ENCODE peak calls at places on chromosomes 6 and 20, in seven cellular contexts. F is heart left ventricle, N is NB4, B is IMR-90, Z is HepG2, A is lower leg skin, E is A549. C is an unnamed sample.
A peak's percentile ranks its signal among the peaks of the same experiment; 100 is the strongest.

GRCh38 chr6:160180706-160181105 is 59.1 kb downstream of the SLC22A1 start:
- DNase-seq in N (no peak), A (no peak), F (no peak), E (no peak), Z (no peak), B (no peak), C (no peak)

GRCh38 chr6:137155830-137156229 is 17.6 kb downstream of the IL22RA2 start:
- DNase-seq in E (no peak), B (no peak), A (no peak), N (peak; percentile 90), Z (no peak), F (no peak), C (no peak)

GRCh38 chr6:13776602-13777001 is 37.8 kb downstream of the MCUR1 start:
- DNase-seq in A (no peak), E (no peak), F (no peak), N (no peak), B (no peak), Z (no peak), C (no peak)

GRCh38 chr6:20377623-20378265 is 23.9 kb upstream of the E2F3 start:
- DNase-seq in N (no peak), Z (no peak), B (peak; percentile 87), A (no peak), E (no peak), F (no peak), C (no peak)

GRCh38 chr6:134519456-134519855 is 201.5 kb upstream of the SGK1 start:
- DNase-seq in B (peak; percentile 51), F (peak; percentile 46), E (no peak), Z (no peak), A (no peak), N (peak; percentile 85), C (no peak)

GRCh38 chr20:59565768-59566461 is 38.4 kb upstream of the PHACTR3 start:
- DNase-seq in A (no peak), Z (no peak), N (no peak), E (no peak), F (no peak), B (no peak), C (no peak)

GRCh38 chr6:139764498-139764986 is 390.1 kb upstream of the CITED2 start:
- DNase-seq in F (peak; percentile 40), A (peak; percentile 33), Z (peak; percentile 66), B (peak; percentile 99), E (peak; percentile 72), N (peak; percentile 88), C (peak; percentile 37)

GRCh38 chr20:13649548-13649947 is 10.8 kb upstream of the TASP1 start:
- DNase-seq in B (no peak), E (no peak), N (no peak), F (peak; percentile 47), A (peak; percentile 50), Z (no peak), C (peak; percentile 29)

GRCh38 chr20:31608256-31608980 is 3.3 kb downstream of the ID1 start:
- DNase-seq in B (peak; percentile 48), A (peak; percentile 65), Z (peak; percentile 100), N (peak; percentile 65), F (peak; percentile 92), E (peak; percentile 98), C (peak; percentile 79)

GRCh38 chr6:167420858-167421766 is 96.2 kb downstream of the TTLL2 start:
- DNase-seq in N (no peak), B (no peak), A (no peak), Z (peak; percentile 84), F (no peak), E (peak; percentile 22), C (no peak)

GRCh38 chr6:43763133-43763797 is 6.7 kb upstream of the VEGFA start:
- DNase-seq in Z (no peak), B (peak; percentile 77), F (no peak), A (no peak), E (no peak), N (no peak), C (no peak)

GRCh38 chr6:127635091-127635490 is 58.1 kb downstream of the C6orf58 start:
- DNase-seq in N (no peak), A (no peak), F (no peak), Z (no peak), E (no peak), B (no peak), C (no peak)

GRCh38 chr6:156102129-156102528 is 646.5 kb upstream of the NOX3 start:
- DNase-seq in E (peak; percentile 10), B (peak; percentile 23), F (no peak), A (no peak), Z (no peak), N (peak; percentile 24), C (no peak)

GRCh38 chr6:74585779-74586178 is 620.1 kb downstream of the COL12A1 start:
- DNase-seq in E (no peak), N (no peak), F (no peak), B (peak; percentile 53), Z (no peak), A (no peak), C (no peak)

GRCh38 chr6:134637282-134637681 is 312.6 kb downstream of the ALDH8A1 start:
- DNase-seq in Z (no peak), F (no peak), E (no peak), N (no peak), B (no peak), A (no peak), C (no peak)

GRCh38 chr6:138499303-138499991 is at the start of gene NHSL1:
- DNase-seq in Z (peak; percentile 84), N (no peak), A (no peak), F (no peak), B (peak; percentile 26), E (no peak), C (no peak)

GRCh38 chr6:6001443-6001842 is 5.3 kb downstream of the NRN1 start:
- DNase-seq in F (no peak), B (no peak), Z (no peak), A (no peak), E (no peak), N (no peak), C (no peak)

GRCh38 chr6:15246217-15247211 is 645 bp downstream of the JARID2 start:
- DNase-seq in N (peak; percentile 64), E (no peak), Z (no peak), B (peak; percentile 49), A (no peak), F (no peak), C (no peak)

GRCh38 chr6:15249371-15250019 is 3.6 kb downstream of the JARID2 start:
- DNase-seq in N (peak; percentile 45), F (no peak), E (no peak), A (no peak), Z (no peak), B (no peak), C (no peak)

GRCh38 chr6:15247214-15247749 is 1.4 kb downstream of the JARID2 start:
- DNase-seq in A (no peak), F (no peak), E (no peak), B (no peak), Z (no peak), N (peak; percentile 32), C (no peak)

GRCh38 chr6:15248451-15249370 is 2.8 kb downstream of the JARID2 start:
- DNase-seq in F (peak; percentile 97), B (peak; percentile 97), E (peak; percentile 96), A (peak; percentile 92), Z (peak; percentile 93), N (peak; percentile 99), C (peak; percentile 94)

DNA sequence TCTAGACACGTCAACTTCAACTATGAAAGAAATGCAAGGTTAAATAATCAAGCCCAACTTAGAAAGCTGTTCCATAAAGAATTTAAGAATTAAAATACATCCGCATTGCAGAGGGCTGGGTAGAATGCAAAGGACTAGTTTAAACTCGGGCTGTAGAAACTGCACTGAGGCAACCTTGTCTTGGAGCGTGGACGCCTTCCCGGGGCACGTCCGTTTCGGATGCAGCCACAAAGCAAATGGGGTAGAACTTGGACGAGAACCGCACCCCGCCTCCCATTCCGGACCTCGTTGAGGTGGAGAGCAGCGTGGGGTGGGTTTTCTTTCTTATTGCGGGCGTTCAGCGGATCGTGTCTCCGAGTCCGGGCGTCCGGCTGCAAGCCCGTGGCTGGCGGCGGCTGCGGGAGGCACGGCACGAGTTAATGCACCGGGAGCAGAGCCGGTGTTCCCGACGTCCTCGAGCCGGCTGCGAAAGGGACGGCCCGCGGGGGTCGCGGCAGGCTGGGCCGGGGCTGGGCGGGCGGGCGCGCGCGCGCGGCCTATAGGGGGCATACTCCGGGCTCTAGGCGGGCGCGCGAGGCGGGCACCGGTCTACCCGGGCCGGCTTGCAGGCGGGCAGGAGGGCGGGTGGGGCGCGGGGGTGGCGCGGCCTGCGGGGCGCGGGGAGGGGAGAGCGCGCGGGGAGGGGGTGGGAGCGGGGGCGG is 2.0 kb downstream of the JARID2 start:
- DNase-seq in Z (peak; percentile 46), B (peak; percentile 62), N (peak; percentile 80), A (peak; percentile 40), E (peak; percentile 54), F (peak; percentile 63), C (peak; percentile 52)
- TF ChIP-seq CTCF in Z (peak; percentile 32), B (peak; percentile 9), N (no peak), A (no peak), E (peak; percentile 29), F (peak; percentile 8), C (peak; percentile 35)

GRCh38 chr20:62702886-62703852 is 5.5 kb upstream of the NTSR1 start:
- DNase-seq in B (peak; percentile 94), E (peak; percentile 77), N (peak; percentile 83), F (no peak), Z (peak; percentile 48), A (peak; percentile 43), C (peak; percentile 37)
- TF ChIP-seq POLR2A in B (no peak), E (no peak), N (no peak), F (no peak), Z (no peak), A (no peak), C (no peak)

GRCh38 chr20:44183282-44183681 is 3.7 kb downstream of the JPH2 start:
- DNase-seq in Z (no peak), E (no peak), A (no peak), N (no peak), B (no peak), F (no peak), C (no peak)
- H3K4me3 ChIP-seq in Z (no peak overlapping the region), E (no peak overlapping the region), A (no peak overlapping the region), N (no peak overlapping the region), B (no peak overlapping the region), F (peak overlapping the region; percentile 68), C (peak overlapping the region; percentile 59)

GRCh38 chr6:27251672-27252251 is 4.3 kb downstream of the PRSS16 start:
- DNase-seq in B (peak; percentile 38), F (no peak), Z (no peak), E (peak; percentile 92), N (peak; percentile 85), A (peak; percentile 38), C (no peak)
- TF ChIP-seq CTCF in B (peak; percentile 23), F (no peak), Z (peak; percentile 34), E (peak; percentile 56), N (peak; percentile 9), A (no peak), C (no peak)

C was measured in uterus.